ENCODE peak calls at places on chromosomes 12 and 14, in ten cellular contexts. W, R, T, Z, L, D, S, B, Q and Y are unnamed samples.

GRCh38 chr14:76936483-76936882 is 92.0 kb downstream of the IRF2BPL start:
- DNase-seq in Z (no peak), R (no peak), D (no peak), B (no peak), T (no peak), W (no peak), Q (no peak), L (no peak), S (no peak), Y (no peak)

GRCh38 chr14:71397371-71397770 is 490.1 kb downstream of the PCNX1 start:
- DNase-seq in R (no peak), Z (no peak), B (no peak), L (no peak), D (no peak), Q (no peak), S (no peak), T (no peak), W (no peak), Y (no peak)

GRCh38 chr14:69853774-69854173 is 25.4 kb upstream of the SMOC1 start:
- DNase-seq in Q (no peak), D (no peak), Z (no peak), S (no peak), T (no peak), R (no peak), L (no peak), W (no peak), B (no peak), Y (no peak)

GRCh38 chr12:11716794-11717532 is 67.5 kb downstream of the ETV6 start:
- DNase-seq in Q (no peak), R (peak), W (peak), B (no peak), D (peak), Z (no peak), S (no peak), L (no peak), T (no peak), Y (no peak)

GRCh38 chr14:29895591-29896043 is 32.0 kb downstream of the PRKD1 start:
- DNase-seq in R (peak), W (no peak), B (no peak), T (no peak), S (no peak), Q (no peak), L (no peak), Z (peak), D (no peak), Y (no peak)

GRCh38 chr12:10213168-10214130 is 772 bp downstream of the GABARAPL1 start:
- DNase-seq in Q (peak), L (no peak), S (peak), B (no peak), D (peak), Z (peak), T (peak), R (no peak), W (peak), Y (peak)

GRCh38 chr12:19168634-19169033 is 39.1 kb downstream of the PLEKHA5 start:
- DNase-seq in D (no peak), B (no peak), Z (no peak), R (no peak), T (no peak), W (no peak), L (no peak), S (no peak), Q (no peak), Y (no peak)

GRCh38 chr12:116161588-116161987 is 115.9 kb downstream of the MED13L start:
- DNase-seq in T (no peak), R (peak), W (no peak), Q (no peak), Z (no peak), L (no peak), D (no peak), S (no peak), B (no peak), Y (no peak)

GRCh38 chr12:29024117-29024516 is 125.0 kb upstream of the FAR2 start:
- DNase-seq in L (no peak), T (no peak), Z (no peak), Q (no peak), R (no peak), W (no peak), D (no peak), S (no peak), B (no peak), Y (no peak)

GRCh38 chr12:106766393-106766826 is 8.1 kb upstream of the RIC8B start:
- DNase-seq in W (peak), T (no peak), L (no peak), D (peak), S (no peak), R (peak), B (no peak), Q (no peak), Z (no peak), Y (no peak)

GRCh38 chr12:27733052-27733656 is 22.5 kb downstream of the MRPS35 start:
- DNase-seq in Q (no peak), R (peak), L (no peak), W (peak), B (no peak), D (no peak), T (no peak), Z (peak), S (no peak), Y (peak)

GRCh38 chr14:70601162-70601561 is 707 bp upstream of the MED6 start:
- DNase-seq in Q (no peak), Z (no peak), D (peak), B (no peak), L (no peak), W (peak), R (peak), S (no peak), T (no peak), Y (no peak)

GRCh38 chr14:35403397-35404245 is 928 bp downstream of the NFKBIA start:
- DNase-seq in S (peak), Q (peak), L (peak), R (peak), Z (peak), D (peak), B (peak), W (peak), T (peak), Y (peak)

GRCh38 chr12:113097716-113098427 is 37.7 kb downstream of the RASAL1 start:
- DNase-seq in S (no peak), W (no peak), R (peak), Z (no peak), Q (no peak), L (no peak), B (no peak), D (peak), T (no peak), Y (no peak)

GRCh38 chr12:82688619-82689018 is 1.9 kb downstream of the TMTC2 start:
- DNase-seq in Z (no peak), S (no peak), Q (no peak), B (no peak), T (no peak), R (peak), D (no peak), W (no peak), L (no peak), Y (no peak)

GRCh38 chr12:46617167-46617566 is 208.6 kb downstream of the SLC38A4 start:
- DNase-seq in T (no peak), B (no peak), Q (no peak), S (no peak), L (no peak), Z (no peak), D (no peak), W (no peak), R (no peak), Y (no peak)

GRCh38 chr14:71408362-71409035 is 501.2 kb downstream of the PCNX1 start:
- DNase-seq in B (no peak), T (no peak), Z (no peak), Q (no peak), S (no peak), R (peak), L (no peak), W (no peak), D (no peak), Y (no peak)

GRCh38 chr12:67804168-67804567 is 155.6 kb downstream of the DYRK2 start:
- DNase-seq in D (no peak), Z (no peak), S (no peak), T (no peak), R (no peak), Q (no peak), W (no peak), L (no peak), B (no peak), Y (no peak)

GRCh38 chr14:103204852-103205540 is 81.7 kb downstream of the TNFAIP2 start:
- DNase-seq in W (no peak), Z (no peak), D (no peak), S (no peak), Q (no peak), L (no peak), T (no peak), B (no peak), R (no peak), Y (no peak)

GRCh38 chr12:61011767-61012423 is 1248.3 kb upstream of the USP15 start:
- DNase-seq in D (no peak), Z (no peak), R (no peak), W (no peak), L (no peak), B (no peak), S (no peak), T (no peak), Q (no peak), Y (no peak)